ENCODE peak calls at places on chromosomes 3 and 15, in four cellular contexts. R is H1, F is HepG2, N is GM12878. K is an unnamed sample.
A peak's percentile ranks its signal among the peaks of the same experiment; 100 is the strongest.

GRCh38 chr3:101867521-101867920 is 18.2 kb downstream of the NFKBIZ start:
- DNase-seq in R (no peak), F (no peak), N (no peak), K (no peak)

GRCh38 chr3:22089284-22089683 is 338.3 kb upstream of the ZNF385D start:
- DNase-seq in N (peak; percentile 34), F (peak; percentile 23), R (no peak), K (no peak)

GRCh38 chr3:156654834-156655233 is 19.6 kb upstream of the TIPARP start:
- DNase-seq in F (no peak), N (no peak), R (no peak), K (no peak)

GRCh38 chr3:194571491-194571941 is 61.7 kb downstream of the TMEM44 start:
- DNase-seq in F (no peak), R (no peak), N (no peak), K (no peak)

GRCh38 chr3:52286777-52287110 is 884 bp upstream of the GLYCTK start:
- DNase-seq in R (no peak), F (peak; percentile 61), N (no peak), K (no peak)

GRCh38 chr3:52299815-52300611 is 12.4 kb downstream of the GLYCTK start:
- DNase-seq in F (peak; percentile 65), R (no peak), N (no peak), K (no peak)

GRCh38 chr15:60237411-60237810 is 160.4 kb downstream of the ANXA2 start:
- DNase-seq in R (no peak), N (no peak), F (no peak), K (no peak)

GRCh38 chr3:126751611-126752302 is 47.7 kb downstream of the CHCHD6 start:
- DNase-seq in N (no peak), R (no peak), F (no peak), K (no peak)

GRCh38 chr15:85047271-85047948 is 65.8 kb downstream of the PDE8A start:
- DNase-seq in R (no peak), N (no peak), F (peak; percentile 95), K (no peak)

GRCh38 chr3:48185129-48185528 is 3.1 kb downstream of the CDC25A start:
- DNase-seq in R (no peak), F (no peak), N (no peak), K (no peak)

GRCh38 chr3:61146010-61146569 is 105.2 kb downstream of the FHIT start:
- DNase-seq in F (no peak), N (no peak), R (no peak), K (no peak)

GRCh38 chr3:95036526-95037021 is 973.7 kb downstream of the NSUN3 start:
- DNase-seq in F (no peak), R (peak; percentile 9), N (no peak), K (no peak)

DNA sequence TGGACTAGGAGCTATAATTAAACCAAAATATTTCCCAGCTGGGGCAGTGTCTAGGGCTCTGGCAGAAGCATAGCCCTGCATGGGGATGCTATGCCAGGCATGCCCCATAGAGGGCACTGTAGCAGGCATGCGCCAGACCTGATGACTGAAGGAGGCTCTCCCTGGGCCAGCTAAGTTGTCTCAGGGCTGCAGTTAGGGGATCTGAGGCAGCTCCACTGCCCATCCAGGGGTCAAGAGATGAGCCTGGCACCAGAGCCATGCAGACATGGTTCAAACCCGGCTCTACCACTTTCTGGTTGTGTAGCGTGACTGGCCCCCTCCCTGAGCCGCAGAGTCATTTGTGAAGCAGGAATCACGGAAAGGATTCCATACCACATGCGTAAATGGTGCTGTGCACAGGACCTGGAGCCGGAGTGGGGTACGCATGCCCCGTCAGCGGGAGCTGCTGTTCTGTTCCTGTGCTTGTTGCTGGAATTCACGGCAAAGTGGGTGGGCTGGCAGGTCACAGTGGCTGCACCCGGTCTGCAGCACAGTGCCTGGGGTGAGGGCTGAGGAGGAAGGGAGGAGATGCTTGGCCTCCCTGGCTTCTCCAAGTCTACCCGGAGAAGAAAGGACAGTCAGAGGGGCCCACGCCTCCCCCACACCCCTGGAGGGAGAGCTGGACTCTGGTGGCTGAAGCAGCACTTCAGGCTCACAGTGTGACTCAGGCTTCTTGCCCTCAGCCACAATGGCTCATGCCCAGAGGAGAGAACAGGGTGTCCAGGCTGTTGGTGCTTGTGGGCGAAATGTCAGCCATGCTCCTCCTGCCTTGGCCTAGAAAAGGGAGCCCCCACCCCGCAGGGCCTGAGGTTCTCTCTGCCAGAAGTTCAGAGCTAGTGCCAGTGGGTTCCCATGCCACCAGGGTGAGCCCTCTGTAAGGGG is 43.1 kb downstream of the DNASE1L3 start:
- DNase-seq in F (no peak), R (no peak), N (no peak), K (peak; percentile 77)
- TF ChIP-seq TAF1 in F (no peak), R (no peak), N (no peak), K (no peak)

GRCh38 chr3:5301671-5302297 is 114.3 kb downstream of the EDEM1 start:
- DNase-seq in R (no peak), F (no peak), N (no peak), K (no peak)
- TF ChIP-seq TAF1 in R (no peak), F (no peak), N (no peak), K (no peak)

GRCh38 chr3:169044341-169045113 is 619.0 kb downstream of the MECOM start:
- DNase-seq in R (no peak), N (no peak), F (no peak), K (no peak)
- TF ChIP-seq TAF1 in R (no peak), N (no peak), F (no peak), K (no peak)

GRCh38 chr15:58492661-58493397 is 61.0 kb downstream of the LIPC start:
- DNase-seq in R (no peak), F (no peak), N (no peak), K (no peak)
- TF ChIP-seq TAF1 in R (no peak), F (no peak), N (no peak), K (no peak)

DNA sequence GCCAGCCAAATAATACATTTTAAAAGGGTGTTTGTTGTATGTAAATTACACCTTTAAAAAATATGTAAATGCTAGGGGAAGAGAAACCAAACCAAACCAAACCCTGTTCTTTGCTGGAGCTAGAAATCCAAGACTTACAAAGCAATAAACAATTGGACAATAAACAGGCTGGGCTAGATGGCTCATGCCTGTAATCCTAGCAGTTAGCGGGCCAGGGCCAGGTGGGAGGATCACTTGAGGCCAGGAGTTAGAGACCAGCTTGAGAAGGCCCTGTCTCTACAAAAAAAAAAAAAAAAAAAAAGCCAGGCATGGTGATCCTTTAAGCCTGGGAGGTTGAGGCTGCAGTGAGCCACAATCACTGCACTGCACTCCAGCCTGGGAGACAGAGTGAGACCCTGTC is 12.5 kb downstream of the STOML1 start:
- DNase-seq in N (no peak), R (no peak), F (no peak), K (no peak)
- TF ChIP-seq TAF1 in N (no peak), R (no peak), F (no peak), K (no peak)

GRCh38 chr15:22951031-22951380 is 29.2 kb downstream of the CYFIP1 start:
- DNase-seq in N (no peak), F (no peak), R (no peak), K (no peak)

GRCh38 chr15:22950211-22950990 is 29.8 kb downstream of the CYFIP1 start:
- DNase-seq in R (no peak), F (no peak), N (no peak), K (no peak)

GRCh38 chr15:22947101-22948000 is 32.8 kb downstream of the CYFIP1 start:
- DNase-seq in N (no peak), R (no peak), F (no peak), K (no peak)

GRCh38 chr15:22948056-22948455 is 32.1 kb downstream of the CYFIP1 start:
- DNase-seq in N (no peak), R (no peak), F (no peak), K (no peak)

GRCh38 chr15:22949074-22949547 is 31.1 kb downstream of the CYFIP1 start:
- DNase-seq in F (no peak), R (peak; percentile 47), N (no peak), K (peak; percentile 44)
- TF ChIP-seq TAF1 in F (no peak), R (no peak), N (no peak), K (no peak)

GRCh38 chr15:41660235-41661077 is at the start of gene MGA:
- DNase-seq in F (peak; percentile 74), N (peak; percentile 84), R (peak; percentile 89), K (peak; percentile 84)

GRCh38 chr15:41661529-41662225 is 1.5 kb downstream of the MGA start:
- DNase-seq in R (peak; percentile 70), N (peak; percentile 43), F (peak; percentile 74), K (peak; percentile 20)

GRCh38 chr15:41671656-41672636 is 11.7 kb downstream of the MGA start:
- DNase-seq in R (no peak), N (no peak), F (no peak), K (no peak)

GRCh38 chr15:41661078-41661528 is 898 bp downstream of the MGA start:
- DNase-seq in F (no peak), R (no peak), N (no peak), K (no peak)

GRCh38 chr15:41666353-41666920 is 6.2 kb downstream of the MGA start:
- DNase-seq in R (no peak), F (no peak), N (no peak), K (no peak)
- TF ChIP-seq TAF1 in R (no peak), F (no peak), N (no peak), K (no peak)

GRCh38 chr15:67745059-67745993 is 80.0 kb upstream of the SKOR1 start:
- DNase-seq in R (no peak), F (no peak), N (no peak), K (no peak)
- TF ChIP-seq TAF1 in R (no peak), F (no peak), N (no peak), K (no peak)

DNA sequence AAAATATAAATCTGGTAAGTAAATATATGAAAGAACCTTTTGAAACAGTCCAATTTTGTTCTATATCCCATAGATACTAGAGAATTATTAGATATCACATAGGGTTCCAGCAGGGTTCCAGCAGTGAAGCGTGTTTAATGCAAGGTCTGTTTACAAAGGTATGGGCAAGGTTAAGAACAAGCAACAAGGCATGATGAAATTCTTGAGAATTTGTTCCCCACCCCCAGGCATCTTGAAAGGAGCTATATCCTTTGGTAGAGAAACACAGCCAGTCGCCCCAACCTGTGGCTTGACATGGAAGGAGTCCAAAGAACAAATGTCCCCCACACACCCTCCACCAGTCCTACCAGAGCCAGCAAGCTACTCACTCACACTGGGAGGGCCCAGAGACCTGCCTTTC is 18.6 kb upstream of the FNDC3B start:
- DNase-seq in F (no peak), N (no peak), R (no peak), K (no peak)
- TF ChIP-seq TAF1 in F (no peak), N (no peak), R (no peak), K (no peak)

K was measured in GM12891.